ENCODE peak calls at places on chromosomes 11 and 22, in four cellular contexts. X is aorta, C is mesenchymal stem cell, U is cardiac muscle cell. P is an unnamed sample.

GRCh38 chr11:112485280-112485679 is 224.6 kb upstream of the PLET1 start:
- DNase-seq in X (no peak), C (no peak), U (no peak), P (no peak)

GRCh38 chr11:67665537-67666302 is 8.7 kb downstream of the ALDH3B2 start:
- DNase-seq in X (no peak), C (no peak), U (no peak), P (peak; percentile 74)

GRCh38 chr11:30143098-30143705 is 87.6 kb upstream of the FSHB start:
- DNase-seq in X (no peak), C (peak; percentile 44), U (peak; percentile 58), P (no peak)

GRCh38 chr11:117829369-117829725 is 4.8 kb upstream of the FXYD2 start:
- DNase-seq in X (no peak), C (no peak), U (no peak), P (peak; percentile 61)

GRCh38 chr11:76699461-76700091 is 29.0 kb upstream of the LRRC32 start:
- DNase-seq in X (no peak), C (peak; percentile 46), U (no peak), P (no peak)

GRCh38 chr11:10778217-10778970 is 27.3 kb downstream of the CTR9 start:
- DNase-seq in X (peak; percentile 63), C (peak; percentile 98), U (peak; percentile 75), P (no peak)

GRCh38 chr11:35615911-35616900 is 2.1 kb upstream of the FJX1 start:
- DNase-seq in X (no peak), C (peak; percentile 86), U (peak; percentile 79), P (no peak)

GRCh38 chr11:31872074-31872440 is 60.9 kb upstream of the PAX6 start:
- DNase-seq in X (no peak), C (no peak), U (no peak), P (no peak)

GRCh38 chr11:12048936-12049790 is 40.7 kb upstream of the DKK3 start:
- DNase-seq in X (no peak), C (peak; percentile 51), U (peak; percentile 39), P (no peak)

GRCh38 chr22:28112548-28113043 is 193.5 kb upstream of the PITPNB start:
- DNase-seq in X (no peak), C (peak; percentile 62), U (peak; percentile 72), P (no peak)

GRCh38 chr22:27110985-27111451 is 453.6 kb downstream of the MIAT start:
- DNase-seq in X (no peak), C (peak; percentile 75), U (peak; percentile 76), P (no peak)

GRCh38 chr22:24325105-24325757 is 54.6 kb downstream of the SPECC1L start:
- DNase-seq in X (no peak), C (peak; percentile 92), U (peak; percentile 91), P (no peak)

GRCh38 chr11:67613960-67614715 is 7.4 kb downstream of the NDUFV1 start:
- DNase-seq in X (peak; percentile 77), C (peak; percentile 49), U (peak; percentile 53), P (peak; percentile 85)

GRCh38 chr11:16606784-16607674 is 131.4 kb upstream of the C11orf58 start:
- DNase-seq in X (peak; percentile 50), C (peak; percentile 60), U (peak; percentile 31), P (peak; percentile 80)

GRCh38 chr11:70642301-70642700 is 244.0 kb downstream of the CTTN start:
- DNase-seq in X (no peak), C (no peak), U (no peak), P (no peak)

GRCh38 chr11:134071306-134071705 is 2.4 kb downstream of the JAM3 start:
- DNase-seq in X (no peak), C (no peak), U (no peak), P (no peak)

GRCh38 chr11:12207384-12208150 is 97.2 kb downstream of the MICAL2 start:
- DNase-seq in X (no peak), C (peak; percentile 83), U (peak; percentile 52), P (peak; percentile 5)

DNA sequence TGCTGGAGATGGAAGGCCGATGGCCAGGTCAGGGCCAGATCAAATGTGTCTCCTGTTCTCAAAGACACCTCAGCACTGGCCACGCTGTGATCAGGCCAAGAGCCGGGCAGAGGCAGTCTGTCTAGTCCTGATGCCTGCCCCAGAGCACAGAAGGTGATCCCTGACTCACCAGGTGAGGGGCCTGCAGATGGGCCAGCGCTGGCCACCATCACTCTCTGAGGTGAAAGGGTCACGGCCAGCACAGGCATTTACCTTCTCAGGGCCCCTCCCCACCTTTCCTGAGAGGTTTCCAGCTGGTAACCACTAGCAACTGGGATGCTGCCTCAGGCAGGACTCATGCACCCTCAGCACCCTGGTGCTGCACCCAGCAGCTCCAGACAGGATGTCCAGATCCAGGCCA is 2.9 kb downstream of the SBF1 start:
- DNase-seq in X (no peak), C (no peak), U (no peak), P (no peak)
- H3K4me1 ChIP-seq in X (no peaks in the 10 kb centered on the region), C (peaks cover 65% of the 10 kb centered on the region), U (no peaks in the 10 kb centered on the region), P (peaks cover 52% of the 10 kb centered on the region)

GRCh38 chr11:19083166-19083565 is 22.6 kb upstream of the MRGPRX2 start:
- DNase-seq in X (no peak), C (no peak), U (no peak), P (no peak)
- H3K27ac ChIP-seq in X (no peak overlapping the region), C (no peak overlapping the region), U (no peak overlapping the region), P (no peak overlapping the region)

DNA sequence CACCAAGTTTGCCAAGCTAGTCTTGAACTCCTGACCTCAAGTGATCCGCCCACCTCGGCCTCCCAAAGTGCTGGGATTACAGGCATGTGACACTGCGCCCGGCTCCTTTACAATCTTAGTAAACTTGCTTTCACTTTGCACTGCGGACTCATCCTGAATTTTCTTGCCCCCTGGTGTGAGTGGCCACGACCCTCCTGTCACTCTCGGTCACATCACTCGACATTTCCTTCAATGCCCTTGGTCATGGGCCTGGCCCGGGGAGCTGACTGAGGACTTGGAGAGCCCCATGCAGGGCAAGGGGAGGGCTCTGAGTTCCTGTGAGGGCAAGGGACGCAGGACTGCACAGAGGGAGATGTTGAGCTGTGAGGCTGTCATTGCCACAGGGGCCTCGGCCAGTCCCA is 21.4 kb downstream of the A4GALT start:
- DNase-seq in X (no peak), C (no peak), U (no peak), P (no peak)
- H3K4me1 ChIP-seq in X (no peaks in the 10 kb centered on the region), C (peaks cover 34% of the 10 kb centered on the region), U (peaks cover 34% of the 10 kb centered on the region), P (peaks cover 14% of the 10 kb centered on the region)

GRCh38 chr11:1493650-1494244 is 7.2 kb upstream of the MOB2 start:
- DNase-seq in X (no peak), C (no peak), U (no peak), P (no peak)
- H3K27ac ChIP-seq in X (no peak overlapping the region), C (no peak overlapping the region), U (no peak overlapping the region), P (no peak overlapping the region)

GRCh38 chr11:114115406-114116054 is 56.0 kb downstream of the ZBTB16 start:
- DNase-seq in X (no peak), C (peak; percentile 39), U (no peak), P (no peak)
- H3K4me1 ChIP-seq in X (peaks cover 13% of the 10 kb centered on the region), C (no peaks in the 10 kb centered on the region), U (peaks cover 22% of the 10 kb centered on the region), P (peaks cover 78% of the 10 kb centered on the region)

GRCh38 chr22:44445307-44445680 is 52.7 kb downstream of the RTL6 start:
- DNase-seq in X (no peak), C (no peak), U (no peak), P (peak; percentile 49)

GRCh38 chr22:44442856-44443595 is 55.0 kb downstream of the RTL6 start:
- DNase-seq in X (no peak), C (no peak), U (no peak), P (peak; percentile 54)

GRCh38 chr22:44444341-44445306 is 53.4 kb downstream of the RTL6 start:
- DNase-seq in X (no peak), C (no peak), U (no peak), P (peak; percentile 52)

GRCh38 chr22:44442186-44442465 is 55.9 kb downstream of the RTL6 start:
- DNase-seq in X (no peak), C (no peak), U (no peak), P (peak; percentile 40)

GRCh38 chr22:44443641-44444235 is 54.3 kb downstream of the RTL6 start:
- DNase-seq in X (no peak), C (no peak), U (no peak), P (peak; percentile 38)
- H3K27ac ChIP-seq in X (no peak overlapping the region), C (no peak overlapping the region), U (no peak overlapping the region), P (no peak overlapping the region)

DNA sequence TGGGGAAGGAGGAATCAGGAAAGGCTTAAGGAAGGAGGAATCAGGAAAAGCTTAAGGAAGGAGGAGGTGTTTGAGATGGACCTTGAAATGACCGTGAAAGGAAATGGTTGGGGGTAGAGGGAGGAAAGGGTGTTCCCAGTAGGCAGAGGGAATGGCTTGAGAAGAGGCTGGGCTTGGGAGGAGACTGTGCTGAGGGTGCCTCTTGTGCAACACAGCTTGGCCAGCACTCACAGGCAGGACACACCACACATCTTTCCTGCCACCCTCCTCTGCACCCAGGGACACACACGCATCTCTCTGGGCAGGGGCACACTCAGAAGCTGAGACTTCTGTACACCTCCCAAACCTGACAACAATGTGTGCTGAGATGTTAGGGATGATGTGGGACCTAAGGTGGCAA is 151.4 kb downstream of the FBXO7 start:
- DNase-seq in X (no peak), C (no peak), U (peak; percentile 53), P (no peak)
- H3K4me1 ChIP-seq in X (no peaks in the 10 kb centered on the region), C (peaks cover 3% of the 10 kb centered on the region), U (peaks cover 17% of the 10 kb centered on the region), P (peaks cover 67% of the 10 kb centered on the region)

GRCh38 chr22:37030560-37031281 is 11.2 kb downstream of the MPST start:
- DNase-seq in X (peak; percentile 17), C (no peak), U (no peak), P (no peak)

GRCh38 chr22:37028692-37029674 is 9.4 kb downstream of the MPST start:
- DNase-seq in X (peak; percentile 25), C (no peak), U (no peak), P (no peak)

GRCh38 chr22:37032535-37033460 is 13.3 kb downstream of the MPST start:
- DNase-seq in X (no peak), C (peak; percentile 63), U (peak; percentile 97), P (peak; percentile 90)

GRCh38 chr22:37033605-37034430 is 14.3 kb downstream of the MPST start:
- DNase-seq in X (no peak), C (no peak), U (no peak), P (no peak)

DNA sequence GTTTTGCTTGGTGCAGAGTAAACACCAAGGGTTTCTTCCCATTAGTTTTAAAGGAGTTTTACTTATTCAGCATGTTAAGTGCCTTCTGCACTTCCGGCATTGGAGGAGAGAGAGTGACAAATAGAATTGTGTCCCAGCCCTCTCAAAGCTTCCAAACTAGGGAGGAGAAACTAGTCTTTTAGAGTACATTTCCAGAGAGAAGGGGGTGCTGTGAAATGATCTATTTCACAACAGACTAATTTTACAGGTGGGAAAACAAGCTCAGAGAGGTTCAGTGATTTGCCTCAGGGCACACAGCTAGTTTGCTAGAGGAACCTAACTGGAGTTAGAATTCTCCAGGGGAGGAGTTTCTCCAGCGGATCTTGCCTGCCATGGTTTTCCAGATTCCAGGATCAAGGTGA is 12.6 kb downstream of the MPST start:
- DNase-seq in X (no peak), C (peak; percentile 49), U (no peak), P (no peak)
- H3K27ac ChIP-seq in X (no peak overlapping the region), C (peak overlapping the region; percentile 85), U (no peak overlapping the region), P (peak overlapping the region; percentile 74)

DNA sequence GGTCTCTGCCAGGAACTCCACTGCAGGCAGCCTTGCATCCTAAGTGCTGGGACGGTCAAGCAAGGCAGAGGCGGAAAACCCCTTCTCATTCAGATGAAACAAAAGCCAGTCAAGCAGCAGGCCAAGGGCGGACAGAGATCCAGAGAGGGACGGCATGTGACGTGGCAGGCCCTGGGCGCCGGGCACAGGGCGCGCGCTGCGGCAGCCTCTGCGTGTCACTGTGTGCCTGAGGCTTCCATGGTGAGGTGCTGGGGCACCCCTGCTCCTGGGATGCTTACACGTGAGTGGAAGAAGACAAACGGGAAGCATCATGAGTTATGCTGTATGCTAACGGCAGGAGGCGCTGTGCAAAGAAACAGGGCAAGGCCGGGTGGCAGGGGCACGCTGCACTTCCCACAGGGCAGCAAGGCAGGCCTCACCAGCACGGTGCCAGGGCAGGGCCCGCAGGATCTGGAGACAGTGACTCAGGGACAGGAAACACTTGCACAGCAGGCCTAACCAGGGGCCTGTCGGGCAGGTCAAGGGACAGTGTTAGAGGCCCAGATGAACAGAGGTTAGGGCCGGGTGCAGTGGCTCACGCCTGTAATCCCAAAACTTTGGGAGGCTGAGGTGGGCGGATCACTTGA is 6.1 kb downstream of the TOLLIP start:
- DNase-seq in X (no peak), C (no peak), U (no peak), P (peak; percentile 68)
- H3K4me1 ChIP-seq in X (no peaks in the 10 kb centered on the region), C (peaks cover 58% of the 10 kb centered on the region), U (peaks cover 17% of the 10 kb centered on the region), P (peaks cover 76% of the 10 kb centered on the region)

P was measured in upper lobe of right lung.